ENCODE peak calls at places on chromosomes 4 and X, in seven cellular contexts. Q, E, U, I, M, J and P are unnamed samples.

GRCh38 chr4:71945791-71946190 is 86.0 kb upstream of the NPFFR2 start:
- DNase-seq in J (no peak), M (no peak), Q (no peak), E (no peak), I (no peak), U (no peak), P (no peak)

GRCh38 chr4:150002561-150002960 is 75.7 kb upstream of the DCLK2 start:
- DNase-seq in J (no peak), E (no peak), U (no peak), Q (no peak), I (peak; percentile 20), M (no peak), P (no peak)

GRCh38 chrX:46572295-46572936 is 1.1 kb upstream of the CHST7 start:
- DNase-seq in E (peak; percentile 40), U (no peak), J (no peak), I (no peak), M (no peak), Q (no peak), P (no peak)

GRCh38 chr4:186770446-186771175 is 47.0 kb upstream of the FAT1 start:
- DNase-seq in U (no peak), E (no peak), Q (no peak), J (no peak), M (no peak), I (peak; percentile 82), P (peak; percentile 79)

GRCh38 chrX:155071694-155072215 is 447 bp downstream of the BRCC3 start:
- DNase-seq in I (peak; percentile 23), J (no peak), U (peak; percentile 10), Q (no peak), E (no peak), M (no peak), P (no peak)

GRCh38 chr4:22129454-22130075 is 181.0 kb upstream of the KCNIP4 start:
- DNase-seq in Q (peak; percentile 22), J (no peak), E (no peak), M (no peak), I (peak; percentile 52), U (peak; percentile 6), P (peak; percentile 49)

GRCh38 chr4:90528551-90528950 is 401.4 kb downstream of the CCSER1 start:
- DNase-seq in U (no peak), M (no peak), I (no peak), E (no peak), Q (no peak), J (no peak), P (no peak)

GRCh38 chrX:130330146-130330545 is 9.6 kb upstream of the SLC25A14 start:
- DNase-seq in Q (no peak), E (no peak), I (no peak), U (no peak), J (no peak), M (no peak), P (no peak)

GRCh38 chr4:140296335-140296753 is 77.1 kb upstream of the SCOC start:
- DNase-seq in M (peak; percentile 23), J (peak; percentile 71), I (peak; percentile 89), E (no peak), U (peak; percentile 84), Q (peak; percentile 42), P (peak; percentile 88)

GRCh38 chrX:129934952-129935351 is 29.0 kb downstream of the UTP14A start:
- DNase-seq in I (no peak), Q (no peak), J (no peak), U (no peak), E (no peak), M (no peak), P (no peak)

GRCh38 chrX:78652971-78653822 is 5.9 kb downstream of the RTL3 start:
- DNase-seq in I (peak; percentile 96), Q (no peak), J (no peak), M (no peak), E (no peak), U (peak; percentile 41), P (peak; percentile 93)

GRCh38 chr4:113825272-113825671 is 63.7 kb upstream of the CAMK2D start:
- DNase-seq in J (no peak), M (no peak), I (no peak), Q (no peak), E (no peak), U (no peak), P (no peak)

GRCh38 chr4:115664285-115664684 is 550.9 kb upstream of the NDST4 start:
- DNase-seq in E (no peak), U (no peak), J (no peak), Q (peak; percentile 36), M (no peak), I (no peak), P (no peak)

GRCh38 chr4:28357985-28358384 is 1497.3 kb downstream of the STIM2 start:
- DNase-seq in E (no peak), U (peak; percentile 2), J (no peak), Q (no peak), M (no peak), I (no peak), P (no peak)

GRCh38 chr4:38310446-38311043 is 350.3 kb downstream of the PTTG2 start:
- DNase-seq in I (peak; percentile 61), M (no peak), Q (no peak), E (peak; percentile 75), J (no peak), U (no peak), P (no peak)

GRCh38 chrX:17737707-17738001 is 361 bp downstream of the SCML1 start:
- DNase-seq in E (peak; percentile 6), U (no peak), M (no peak), J (no peak), Q (no peak), I (no peak), P (no peak)

GRCh38 chr4:104870495-104871228 is 276.0 kb upstream of the TET2 start:
- DNase-seq in M (no peak), I (no peak), J (no peak), Q (no peak), E (no peak), U (no peak), P (no peak)

GRCh38 chrX:134004038-134004437 is 18.6 kb upstream of the GPC3 start:
- DNase-seq in U (no peak), I (peak; percentile 38), E (no peak), Q (no peak), M (no peak), J (no peak), P (peak; percentile 33)